ENCODE peak calls at places on chromosome 3, in seven cellular contexts. H is mammary epithelial cell, W is HCT116, Q is heart right ventricle, C is cardiac muscle cell, B is upper lobe of right lung, U is bronchial epithelial cell. X is an unnamed sample.

GRCh38 chr3:7421065-7421464 is 560.1 kb downstream of the GRM7 start:
- DNase-seq in H (no peak), W (peak), Q (no peak), C (no peak), B (no peak), U (peak), X (no peak)

GRCh38 chr3:142209655-142210054 is 15.7 kb downstream of the GK5 start:
- DNase-seq in H (peak), W (no peak), Q (no peak), C (peak), B (no peak), U (peak), X (no peak)

GRCh38 chr3:14451844-14452533 is 49.6 kb downstream of the SLC6A6 start:
- DNase-seq in H (no peak), W (no peak), Q (peak), C (peak), B (peak), U (peak), X (no peak)

GRCh38 chr3:161890147-161890625 is 393.6 kb downstream of the OTOL1 start:
- DNase-seq in H (peak), W (peak), Q (no peak), C (peak), B (peak), U (peak), X (peak)

GRCh38 chr3:119819806-119820205 is 37.9 kb downstream of the NR1I2 start:
- DNase-seq in H (peak), W (no peak), Q (no peak), C (no peak), B (no peak), U (peak), X (no peak)

GRCh38 chr3:20056727-20057611 is 16.7 kb downstream of the KAT2B start:
- DNase-seq in H (peak), W (no peak), Q (no peak), C (peak), B (no peak), U (peak), X (peak)

GRCh38 chr3:160210799-160211221 is 14.4 kb upstream of the C3orf80 start:
- DNase-seq in H (peak), W (peak), Q (no peak), C (peak), B (no peak), U (peak), X (peak)

GRCh38 chr3:63960048-63960711 is 48.0 kb upstream of the SCAANT1 start:
- DNase-seq in H (peak), W (peak), Q (no peak), C (peak), B (no peak), U (peak), X (peak)

GRCh38 chr3:156388469-156389150 is 166.3 kb downstream of the SSR3 start:
- DNase-seq in H (no peak), W (no peak), Q (no peak), C (peak), B (no peak), U (no peak), X (no peak)

GRCh38 chr3:127822166-127822835 is at the start of gene MGLL:
- DNase-seq in H (peak), W (no peak), Q (peak), C (peak), B (peak), U (peak), X (peak)

GRCh38 chr3:184409946-184410500 is 30.2 kb downstream of the CHRD start:
- DNase-seq in H (no peak), W (no peak), Q (no peak), C (no peak), B (peak), U (no peak), X (no peak)

GRCh38 chr3:117688583-117688982 is 979.0 kb downstream of the TUSC7 start:
- DNase-seq in H (no peak), W (no peak), Q (no peak), C (no peak), B (no peak), U (no peak), X (no peak)

GRCh38 chr3:69499899-69500316 is 114.0 kb upstream of the FRMD4B start:
- DNase-seq in H (no peak), W (no peak), Q (peak), C (peak), B (peak), U (no peak), X (no peak)

GRCh38 chr3:122080188-122080587 is 25.0 kb downstream of the CD86 start:
- DNase-seq in H (no peak), W (no peak), Q (no peak), C (no peak), B (no peak), U (no peak), X (no peak)

GRCh38 chr3:22893001-22893400 is 310.1 kb upstream of the UBE2E2 start:
- DNase-seq in H (no peak), W (no peak), Q (no peak), C (no peak), B (no peak), U (no peak), X (no peak)

GRCh38 chr3:22886394-22886793 is 316.7 kb upstream of the UBE2E2 start:
- DNase-seq in H (no peak), W (no peak), Q (peak), C (no peak), B (no peak), U (no peak), X (no peak)

GRCh38 chr3:22885039-22885438 is 318.1 kb upstream of the UBE2E2 start:
- DNase-seq in H (no peak), W (no peak), Q (no peak), C (no peak), B (no peak), U (peak), X (no peak)

GRCh38 chr3:22885574-22886348 is 317.4 kb upstream of the UBE2E2 start:
- DNase-seq in H (no peak), W (no peak), Q (no peak), C (no peak), B (no peak), U (no peak), X (no peak)

GRCh38 chr3:22887664-22888291 is 315.3 kb upstream of the UBE2E2 start:
- DNase-seq in H (peak), W (peak), Q (no peak), C (peak), B (no peak), U (peak), X (no peak)
- TF ChIP-seq CTCF in H (peak), W (peak), Q (peak), C (peak), B (peak), U (peak), X (peak)

GRCh38 chr3:194640829-194641228 is 7.6 kb upstream of the TMEM44 start:
- DNase-seq in H (no peak), W (peak), Q (no peak), C (peak), B (no peak), U (no peak), X (no peak)
- TF ChIP-seq CTCF in H (peak), W (peak), Q (no peak), C (peak), B (no peak), U (peak), X (no peak)

GRCh38 chr3:129116482-129116946 is 5.1 kb downstream of the RAB43 start:
- DNase-seq in H (no peak), W (no peak), Q (no peak), C (peak), B (no peak), U (no peak), X (no peak)

GRCh38 chr3:129119365-129120100 is 2.1 kb downstream of the RAB43 start:
- DNase-seq in H (peak), W (no peak), Q (no peak), C (no peak), B (no peak), U (no peak), X (peak)

GRCh38 chr3:129114455-129114854 is 7.1 kb downstream of the RAB43 start:
- DNase-seq in H (no peak), W (no peak), Q (no peak), C (no peak), B (no peak), U (no peak), X (no peak)

GRCh38 chr3:129118745-129119144 is 2.9 kb downstream of the RAB43 start:
- DNase-seq in H (no peak), W (no peak), Q (no peak), C (no peak), B (no peak), U (no peak), X (no peak)

GRCh38 chr3:129117134-129117533 is 4.5 kb downstream of the RAB43 start:
- DNase-seq in H (no peak), W (no peak), Q (no peak), C (no peak), B (no peak), U (no peak), X (no peak)
- TF ChIP-seq CTCF in H (no peak), W (no peak), Q (no peak), C (no peak), B (no peak), U (no peak), X (no peak)

GRCh38 chr3:189950258-189950657 is 170.4 kb downstream of the P3H2 start:
- DNase-seq in H (peak), W (no peak), Q (no peak), C (no peak), B (no peak), U (peak), X (no peak)
- TF ChIP-seq CTCF in H (no peak), W (no peak), Q (no peak), C (no peak), B (no peak), U (peak), X (no peak)

DNA sequence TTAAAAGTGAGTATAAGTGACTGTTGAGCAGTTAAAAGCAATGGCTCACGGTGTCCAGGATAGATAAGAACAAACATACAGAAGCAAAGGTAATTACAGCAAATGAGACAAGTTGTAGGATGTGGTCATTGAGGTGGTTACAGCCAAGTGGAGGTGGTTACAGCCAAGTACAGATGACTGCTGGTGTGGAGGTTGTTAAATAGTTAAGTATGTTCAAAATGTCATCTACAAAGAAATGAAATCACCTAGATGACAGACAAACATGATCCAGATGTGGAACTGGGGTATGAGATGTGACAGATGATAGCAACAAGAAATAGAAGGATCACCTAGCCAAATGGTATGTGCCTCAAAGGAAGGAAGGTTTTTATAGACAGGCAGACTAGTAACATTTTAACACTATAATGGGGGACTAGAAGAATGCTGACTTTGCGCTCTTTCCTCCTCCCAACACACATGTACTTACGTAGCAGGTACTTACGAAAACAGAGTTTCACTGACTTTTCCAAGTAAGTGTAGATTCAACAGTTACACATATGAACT is 6.8 kb upstream of the ANKRD28 start:
- DNase-seq in H (no peak), W (no peak), Q (no peak), C (no peak), B (no peak), U (no peak), X (no peak)
- TF ChIP-seq CTCF in H (no peak), W (no peak), Q (no peak), C (no peak), B (no peak), U (no peak), X (no peak)

GRCh38 chr3:8870134-8870533 is 93.1 kb downstream of the RAD18 start:
- DNase-seq in H (no peak), W (no peak), Q (no peak), C (no peak), B (no peak), U (no peak), X (no peak)
- TF ChIP-seq CTCF in H (no peak), W (no peak), Q (no peak), C (no peak), B (no peak), U (no peak), X (no peak)

GRCh38 chr3:9420850-9421549 is 23.6 kb downstream of the SETD5 start:
- DNase-seq in H (peak), W (no peak), Q (no peak), C (peak), B (no peak), U (peak), X (peak)
- TF ChIP-seq CTCF in H (no peak), W (no peak), Q (no peak), C (no peak), B (no peak), U (no peak), X (no peak)

DNA sequence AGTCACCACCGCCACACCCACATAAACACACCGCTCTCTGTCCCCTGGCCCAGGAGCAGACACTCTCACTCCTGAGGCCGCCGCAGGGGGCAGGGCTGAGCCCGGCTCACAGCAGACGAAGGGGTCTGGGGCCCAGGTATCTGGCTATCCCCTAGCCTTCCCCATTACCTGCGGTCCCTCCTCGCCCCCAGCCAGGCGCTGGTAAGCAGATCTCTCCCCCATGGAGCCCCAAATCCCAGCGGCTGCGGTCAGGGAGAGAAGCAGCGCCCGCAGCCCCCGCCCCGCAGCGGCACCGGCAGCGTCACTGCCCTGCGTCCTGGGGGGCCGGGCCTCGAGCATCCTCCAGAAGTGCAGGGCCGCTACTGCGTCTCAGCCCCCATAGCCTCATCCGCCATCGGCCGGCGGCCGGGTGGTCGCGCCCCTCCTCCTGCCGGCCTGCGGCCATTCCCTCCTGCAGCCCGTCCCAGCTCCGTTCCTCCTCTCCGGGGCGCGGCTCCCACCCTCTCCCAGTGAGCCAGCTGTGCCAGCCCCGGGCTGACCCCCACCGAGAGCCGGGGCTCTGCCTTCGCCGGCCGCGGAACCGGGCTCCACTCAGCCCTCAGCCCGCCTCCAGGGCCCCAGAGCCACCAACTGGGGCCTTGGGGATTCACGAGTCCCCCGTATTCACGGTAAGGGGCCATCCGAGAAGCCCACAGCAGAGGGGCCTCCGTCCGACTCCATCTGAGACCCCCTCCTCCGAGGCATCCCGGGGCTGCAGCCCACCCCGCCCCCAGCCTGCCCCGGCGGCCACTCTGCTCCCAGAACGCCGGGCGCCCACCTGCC is 13.1 kb downstream of the TNK2 start:
- DNase-seq in H (peak), W (peak), Q (peak), C (no peak), B (peak), U (no peak), X (no peak)
- TF ChIP-seq CTCF in H (no peak), W (peak), Q (no peak), C (no peak), B (no peak), U (peak), X (no peak)

X was measured in PC-9.